ENCODE peak calls at places on chromosome 13, in seven cellular contexts. One of them, this sample, is unnamed.

GRCh38 chr13:106530907-106531520 is 4.4 kb downstream of the EFNB2 start:
- DNase-seq in HTR-8/SVneo: no peak
- DNase-seq in stimulated activated CD4-positive, alpha-beta T cell treated with anti-CD3 and anti-CD28 coated beads, Interleukin-15, amount 100 ng/mL, for 48 hours: no peak
- DNase-seq in stimulated activated naive B cell treated with anti-CD40 and anti-IgM and Interleukin-4, amounts not matched to agents 10 μg/mL and 1 μg/mL and 100 μg/mL, for 72 hours: no peak
- DNase-seq in activated CD4-positive, alpha-beta T cell treated with anti-CD3 and anti-CD28 coated beads, Interleukin-2, amount 10 ng/mL, durations not matched to agents 7 days and 5 days: no peak
- DNase-seq in HT1080: no peak
- DNase-seq in ovary: no peak
- DNase-seq in this sample: peak

GRCh38 chr13:105030851-105031250 is 1504.6 kb downstream of the EFNB2 start:
- DNase-seq in HTR-8/SVneo: no peak
- DNase-seq in stimulated activated CD4-positive, alpha-beta T cell treated with anti-CD3 and anti-CD28 coated beads, Interleukin-15, amount 100 ng/mL, for 48 hours: no peak
- DNase-seq in stimulated activated naive B cell treated with anti-CD40 and anti-IgM and Interleukin-4, amounts not matched to agents 10 μg/mL and 1 μg/mL and 100 μg/mL, for 72 hours: no peak
- DNase-seq in activated CD4-positive, alpha-beta T cell treated with anti-CD3 and anti-CD28 coated beads, Interleukin-2, amount 10 ng/mL, durations not matched to agents 7 days and 5 days: no peak
- DNase-seq in HT1080: peak
- DNase-seq in ovary: no peak
- DNase-seq in this sample: no peak

GRCh38 chr13:25046985-25047660 is 48.8 kb upstream of the PABPC3 start:
- DNase-seq in HTR-8/SVneo: peak
- DNase-seq in stimulated activated CD4-positive, alpha-beta T cell treated with anti-CD3 and anti-CD28 coated beads, Interleukin-15, amount 100 ng/mL, for 48 hours: no peak
- DNase-seq in stimulated activated naive B cell treated with anti-CD40 and anti-IgM and Interleukin-4, amounts not matched to agents 10 μg/mL and 1 μg/mL and 100 μg/mL, for 72 hours: no peak
- DNase-seq in activated CD4-positive, alpha-beta T cell treated with anti-CD3 and anti-CD28 coated beads, Interleukin-2, amount 10 ng/mL, durations not matched to agents 7 days and 5 days: no peak
- DNase-seq in HT1080: peak
- DNase-seq in ovary: no peak
- DNase-seq in this sample: no peak

GRCh38 chr13:79989251-79989661 is 351.7 kb downstream of the SPRY2 start:
- DNase-seq in HTR-8/SVneo: no peak
- DNase-seq in stimulated activated CD4-positive, alpha-beta T cell treated with anti-CD3 and anti-CD28 coated beads, Interleukin-15, amount 100 ng/mL, for 48 hours: no peak
- DNase-seq in stimulated activated naive B cell treated with anti-CD40 and anti-IgM and Interleukin-4, amounts not matched to agents 10 μg/mL and 1 μg/mL and 100 μg/mL, for 72 hours: no peak
- DNase-seq in activated CD4-positive, alpha-beta T cell treated with anti-CD3 and anti-CD28 coated beads, Interleukin-2, amount 10 ng/mL, durations not matched to agents 7 days and 5 days: no peak
- DNase-seq in HT1080: peak
- DNase-seq in ovary: no peak
- DNase-seq in this sample: no peak

GRCh38 chr13:107969551-107969950 is 245.8 kb downstream of the LIG4 start:
- DNase-seq in HTR-8/SVneo: no peak
- DNase-seq in stimulated activated CD4-positive, alpha-beta T cell treated with anti-CD3 and anti-CD28 coated beads, Interleukin-15, amount 100 ng/mL, for 48 hours: no peak
- DNase-seq in stimulated activated naive B cell treated with anti-CD40 and anti-IgM and Interleukin-4, amounts not matched to agents 10 μg/mL and 1 μg/mL and 100 μg/mL, for 72 hours: no peak
- DNase-seq in activated CD4-positive, alpha-beta T cell treated with anti-CD3 and anti-CD28 coated beads, Interleukin-2, amount 10 ng/mL, durations not matched to agents 7 days and 5 days: no peak
- DNase-seq in HT1080: no peak
- DNase-seq in ovary: no peak
- DNase-seq in this sample: no peak

GRCh38 chr13:98598043-98598442 is 21.1 kb upstream of the STK24 start:
- DNase-seq in HTR-8/SVneo: no peak
- DNase-seq in stimulated activated CD4-positive, alpha-beta T cell treated with anti-CD3 and anti-CD28 coated beads, Interleukin-15, amount 100 ng/mL, for 48 hours: no peak
- DNase-seq in stimulated activated naive B cell treated with anti-CD40 and anti-IgM and Interleukin-4, amounts not matched to agents 10 μg/mL and 1 μg/mL and 100 μg/mL, for 72 hours: no peak
- DNase-seq in activated CD4-positive, alpha-beta T cell treated with anti-CD3 and anti-CD28 coated beads, Interleukin-2, amount 10 ng/mL, durations not matched to agents 7 days and 5 days: no peak
- DNase-seq in HT1080: peak
- DNase-seq in ovary: no peak
- DNase-seq in this sample: no peak

GRCh38 chr13:113074876-113075275 is 30.7 kb upstream of the F7 start:
- DNase-seq in HTR-8/SVneo: no peak
- DNase-seq in stimulated activated CD4-positive, alpha-beta T cell treated with anti-CD3 and anti-CD28 coated beads, Interleukin-15, amount 100 ng/mL, for 48 hours: no peak
- DNase-seq in stimulated activated naive B cell treated with anti-CD40 and anti-IgM and Interleukin-4, amounts not matched to agents 10 μg/mL and 1 μg/mL and 100 μg/mL, for 72 hours: no peak
- DNase-seq in activated CD4-positive, alpha-beta T cell treated with anti-CD3 and anti-CD28 coated beads, Interleukin-2, amount 10 ng/mL, durations not matched to agents 7 days and 5 days: no peak
- DNase-seq in HT1080: no peak
- DNase-seq in ovary: no peak
- DNase-seq in this sample: no peak

GRCh38 chr13:49022472-49023144 is 46.9 kb downstream of the FNDC3A start:
- DNase-seq in HTR-8/SVneo: peak
- DNase-seq in stimulated activated CD4-positive, alpha-beta T cell treated with anti-CD3 and anti-CD28 coated beads, Interleukin-15, amount 100 ng/mL, for 48 hours: no peak
- DNase-seq in stimulated activated naive B cell treated with anti-CD40 and anti-IgM and Interleukin-4, amounts not matched to agents 10 μg/mL and 1 μg/mL and 100 μg/mL, for 72 hours: no peak
- DNase-seq in activated CD4-positive, alpha-beta T cell treated with anti-CD3 and anti-CD28 coated beads, Interleukin-2, amount 10 ng/mL, durations not matched to agents 7 days and 5 days: no peak
- DNase-seq in HT1080: no peak
- DNase-seq in ovary: no peak
- DNase-seq in this sample: peak

GRCh38 chr13:28659611-28659970 is 661 bp downstream of the POMP start:
- DNase-seq in HTR-8/SVneo: no peak
- DNase-seq in stimulated activated CD4-positive, alpha-beta T cell treated with anti-CD3 and anti-CD28 coated beads, Interleukin-15, amount 100 ng/mL, for 48 hours: no peak
- DNase-seq in stimulated activated naive B cell treated with anti-CD40 and anti-IgM and Interleukin-4, amounts not matched to agents 10 μg/mL and 1 μg/mL and 100 μg/mL, for 72 hours: no peak
- DNase-seq in activated CD4-positive, alpha-beta T cell treated with anti-CD3 and anti-CD28 coated beads, Interleukin-2, amount 10 ng/mL, durations not matched to agents 7 days and 5 days: peak
- DNase-seq in HT1080: peak
- DNase-seq in ovary: no peak
- DNase-seq in this sample: peak

This sample was measured in RKO.